ENCODE peak calls at places on chromosomes 5 and 9, in seven cellular contexts. U is C1 segment of cervical spinal cord; Q is stimulated activated CD8-positive, alpha-beta memory T cell treated with anti-CD3 and anti-CD28 coated beads, Interleukin-4, amount 100 ng/mL, for 4 hours; N is brain microvascular endothelial cell; S is NCI-H748 treated with DMSO at 0.1 percent for 48 hours; E is AG08396; Z is prostate gland. O is an unnamed sample.

GRCh38 chr5:107486489-107486888 is 184.2 kb downstream of the EFNA5 start:
- DNase-seq in U (no peak), Q (no peak), N (peak), S (no peak), E (no peak), Z (no peak), O (no peak)

GRCh38 chr5:177325868-177326381 is 14.2 kb upstream of the MXD3 start:
- DNase-seq in U (no peak), Q (no peak), N (no peak), S (no peak), E (no peak), Z (no peak), O (no peak)

GRCh38 chr9:136673088-136673969 is 10.6 kb downstream of the EGFL7 start:
- DNase-seq in U (no peak), Q (no peak), N (no peak), S (no peak), E (no peak), Z (no peak), O (no peak)

GRCh38 chr5:56852228-56853000 is 37.1 kb downstream of the MAP3K1 start:
- DNase-seq in U (no peak), Q (no peak), N (no peak), S (no peak), E (no peak), Z (no peak), O (no peak)

GRCh38 chr9:95494416-95495371 is 22.1 kb downstream of the PTCH1 start:
- DNase-seq in U (no peak), Q (peak), N (no peak), S (peak), E (peak), Z (peak), O (no peak)

GRCh38 chr5:173302546-173303155 is 25.6 kb downstream of the STC2 start:
- DNase-seq in U (no peak), Q (no peak), N (peak), S (peak), E (peak), Z (no peak), O (no peak)

GRCh38 chr5:106254784-106255183 is 1416.0 kb downstream of the EFNA5 start:
- DNase-seq in U (no peak), Q (no peak), N (no peak), S (no peak), E (no peak), Z (no peak), O (no peak)

GRCh38 chr5:3031733-3032378 is 280.4 kb upstream of the IRX2 start:
- DNase-seq in U (no peak), Q (no peak), N (no peak), S (no peak), E (no peak), Z (no peak), O (no peak)

GRCh38 chr9:35114921-35115341 is 731 bp downstream of the ATOSB start:
- DNase-seq in U (no peak), Q (no peak), N (peak), S (peak), E (no peak), Z (no peak), O (no peak)

GRCh38 chr9:83509372-83509771 is 28.8 kb downstream of the FRMD3 start:
- DNase-seq in U (no peak), Q (no peak), N (peak), S (no peak), E (peak), Z (no peak), O (no peak)

GRCh38 chr5:174425271-174425963 is 299.0 kb upstream of the MSX2 start:
- DNase-seq in U (no peak), Q (no peak), N (no peak), S (peak), E (no peak), Z (peak), O (no peak)

GRCh38 chr5:393846-394275 is 49.1 kb upstream of the EXOC3 start:
- DNase-seq in U (no peak), Q (no peak), N (no peak), S (no peak), E (peak), Z (peak), O (no peak)

GRCh38 chr5:44388504-44389409 is 463 bp downstream of the FGF10 start:
- DNase-seq in U (no peak), Q (no peak), N (no peak), S (peak), E (peak), Z (no peak), O (no peak)